ENCODE peak calls at places on chromosomes 3 and 15, in seven cellular contexts. L is Panc1, F is upper lobe of right lung, S is AG09309, J is cardiac muscle cell, Z is HCT116, A is body of pancreas. X is an unnamed sample.

GRCh38 chr15:67171471-67171870 is 83.0 kb downstream of the AAGAB start:
- DNase-seq in L (no peak), F (no peak), S (no peak), J (no peak), Z (no peak), A (no peak), X (no peak)

GRCh38 chr3:27677554-27677953 is 44.6 kb downstream of the EOMES start:
- DNase-seq in L (no peak), F (no peak), S (peak), J (peak), Z (peak), A (peak), X (no peak)

GRCh38 chr3:126969586-126969985 is 13.3 kb upstream of the PLXNA1 start:
- DNase-seq in L (no peak), F (no peak), S (no peak), J (peak), Z (no peak), A (no peak), X (no peak)

GRCh38 chr3:127652246-127652995 is 20.3 kb upstream of the ABTB1 start:
- DNase-seq in L (peak), F (peak), S (no peak), J (peak), Z (peak), A (peak), X (peak)

GRCh38 chr3:39096775-39097174 is 10.7 kb downstream of the GORASP1 start:
- DNase-seq in L (no peak), F (no peak), S (no peak), J (peak), Z (no peak), A (peak), X (no peak)

GRCh38 chr3:66938338-66938963 is 59.7 kb upstream of the KBTBD8 start:
- DNase-seq in L (peak), F (no peak), S (peak), J (peak), Z (peak), A (peak), X (peak)

GRCh38 chr3:55556622-55557531 is 69.8 kb upstream of the WNT5A start:
- DNase-seq in L (no peak), F (no peak), S (no peak), J (peak), Z (no peak), A (no peak), X (no peak)

GRCh38 chr3:128326051-128326823 is 140.5 kb downstream of the DNAJB8 start:
- DNase-seq in L (no peak), F (no peak), S (no peak), J (no peak), Z (no peak), A (no peak), X (no peak)

GRCh38 chr3:63877737-63878393 is 14.2 kb downstream of the ATXN7 start:
- DNase-seq in L (no peak), F (no peak), S (no peak), J (no peak), Z (no peak), A (no peak), X (no peak)

GRCh38 chr3:13025778-13026518 is 47.3 kb downstream of the IQSEC1 start:
- DNase-seq in L (no peak), F (peak), S (no peak), J (no peak), Z (no peak), A (no peak), X (no peak)

GRCh38 chr15:31016446-31016915 is 25.1 kb upstream of the MTMR10 start:
- DNase-seq in L (no peak), F (no peak), S (peak), J (peak), Z (no peak), A (no peak), X (no peak)

GRCh38 chr15:22871481-22872076 is 33.1 kb downstream of the NIPA2 start:
- DNase-seq in L (no peak), F (no peak), S (no peak), J (no peak), Z (no peak), A (no peak), X (no peak)

GRCh38 chr15:83305696-83306291 is 21.3 kb upstream of the BNC1 start:
- DNase-seq in L (no peak), F (peak), S (no peak), J (peak), Z (no peak), A (peak), X (no peak)

GRCh38 chr3:97981886-97982285 is 9.7 kb upstream of the RIOX2 start:
- DNase-seq in L (no peak), F (no peak), S (no peak), J (peak), Z (no peak), A (no peak), X (peak)

GRCh38 chr3:175598740-175599139 is 739.6 kb downstream of the NAALADL2 start:
- DNase-seq in L (no peak), F (no peak), S (no peak), J (no peak), Z (no peak), A (no peak), X (no peak)

GRCh38 chr15:90004671-90005070 is 3.5 kb downstream of the ZNF710 start:
- DNase-seq in L (peak), F (no peak), S (peak), J (peak), Z (no peak), A (peak), X (peak)

GRCh38 chr15:33007295-33007855 is 187.1 kb downstream of the FMN1 start:
- DNase-seq in L (no peak), F (no peak), S (no peak), J (peak), Z (peak), A (peak), X (no peak)

DNA sequence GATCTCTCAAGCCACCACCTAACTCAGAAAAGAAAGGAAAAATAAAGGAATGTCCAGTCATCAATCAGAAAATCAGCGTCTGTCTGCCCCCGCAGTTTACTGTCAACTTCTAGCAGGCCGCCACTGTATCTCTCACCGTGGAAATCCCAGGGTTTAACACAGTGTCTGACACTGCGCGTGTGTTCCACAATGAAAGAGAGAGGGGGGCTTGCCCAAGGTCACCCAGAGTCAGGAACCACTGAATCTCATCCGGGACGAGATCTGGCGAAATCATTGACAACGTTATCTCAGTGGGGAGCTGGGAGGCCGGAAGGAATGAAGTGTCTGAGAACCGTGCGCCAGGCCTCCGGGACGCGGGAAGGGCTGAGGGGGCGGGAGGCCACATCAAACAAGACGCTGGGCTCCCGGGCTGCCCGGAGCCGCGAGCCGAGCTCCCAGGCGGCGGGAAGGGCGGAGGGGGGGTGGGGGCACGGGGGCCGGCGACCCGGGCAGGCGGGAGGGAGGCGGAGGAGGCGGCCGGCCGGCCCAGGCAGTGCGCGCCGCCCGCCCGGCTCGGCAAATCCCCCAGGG is 2.2 kb upstream of the HES1 start:
- DNase-seq in L (no peak), F (peak), S (no peak), J (peak), Z (no peak), A (peak), X (no peak)
- H3K4me3 ChIP-seq in L (peak), F (peak), S (peak), J (peak), Z (peak), A (no peak), X (no peak)

GRCh38 chr15:74633781-74634180 is 18.1 kb downstream of the CLK3 start:
- DNase-seq in L (no peak), F (no peak), S (no peak), J (no peak), Z (no peak), A (no peak), X (no peak)
- TF ChIP-seq CTCF in L (peak), F (no peak), S (no peak), J (no peak), Z (no peak), A (no peak), X (no peak)

GRCh38 chr3:155743616-155744015 is 1.3 kb downstream of the PLCH1 start:
- DNase-seq in L (no peak), F (no peak), S (no peak), J (no peak), Z (no peak), A (no peak), X (no peak)
- H3K4me3 ChIP-seq in L (peak), F (peak), S (peak), J (peak), Z (peak), A (peak), X (peak)

GRCh38 chr3:31767920-31768319 is 213.1 kb downstream of the OSBPL10 start:
- DNase-seq in L (no peak), F (no peak), S (no peak), J (no peak), Z (no peak), A (no peak), X (no peak)
- TF ChIP-seq CTCF in L (no peak), F (no peak), S (no peak), J (no peak), Z (no peak), A (no peak), X (no peak)

GRCh38 chr15:96460106-96460505 is 129.6 kb downstream of the NR2F2 start:
- DNase-seq in L (no peak), F (no peak), S (no peak), J (no peak), Z (no peak), A (no peak), X (no peak)

GRCh38 chr15:96463376-96463775 is 132.9 kb downstream of the NR2F2 start:
- DNase-seq in L (no peak), F (no peak), S (no peak), J (no peak), Z (no peak), A (no peak), X (no peak)

GRCh38 chr15:96462768-96463167 is 132.3 kb downstream of the NR2F2 start:
- DNase-seq in L (no peak), F (no peak), S (no peak), J (peak), Z (no peak), A (no peak), X (no peak)

DNA sequence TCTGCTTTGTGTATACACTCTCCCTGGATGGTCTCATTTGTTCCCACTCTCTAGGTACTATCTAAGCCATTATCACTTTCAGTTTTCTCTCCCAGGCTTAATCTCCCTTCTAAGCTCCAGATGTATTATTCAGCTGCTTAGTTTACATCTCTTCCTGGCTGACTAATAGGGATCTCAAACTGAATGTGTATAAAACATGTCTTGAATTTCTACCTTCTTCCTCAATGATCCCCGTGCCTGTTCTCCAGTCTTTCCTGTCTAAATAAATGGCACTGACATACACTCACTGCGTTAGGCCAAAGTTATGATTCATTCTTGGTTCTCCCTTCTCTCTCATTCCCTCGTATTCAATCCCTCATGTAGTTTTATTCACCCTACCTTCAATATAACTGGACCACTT is 127.4 kb downstream of the NR2F2 start:
- DNase-seq in L (no peak), F (no peak), S (no peak), J (no peak), Z (no peak), A (no peak), X (no peak)
- H3K4me3 ChIP-seq in L (no peak), F (no peak), S (no peak), J (no peak), Z (no peak), A (no peak), X (no peak)

DNA sequence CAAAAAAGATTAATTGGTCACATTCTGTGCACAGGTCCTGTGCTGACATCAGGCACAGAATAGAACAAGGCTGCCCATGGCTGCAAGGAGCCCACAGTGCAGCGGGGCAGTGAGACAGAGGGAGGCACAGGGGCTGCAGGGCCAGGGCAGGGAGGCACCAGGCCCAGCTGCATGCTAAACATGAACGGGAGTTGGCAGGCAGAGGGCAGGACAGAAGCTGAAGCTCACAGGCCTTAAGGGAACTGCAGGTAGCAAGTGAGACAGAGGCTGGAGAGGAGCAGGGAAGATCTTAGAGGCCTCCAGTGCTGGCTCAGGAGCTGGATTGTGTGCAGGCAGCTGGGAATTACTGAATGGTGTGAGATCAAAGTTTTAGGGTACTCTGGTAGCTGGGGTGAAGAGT is 26.2 kb downstream of the IDH3A start:
- DNase-seq in L (no peak), F (no peak), S (no peak), J (no peak), Z (no peak), A (no peak), X (no peak)
- TF ChIP-seq CTCF in L (no peak), F (no peak), S (no peak), J (no peak), Z (no peak), A (no peak), X (no peak)

DNA sequence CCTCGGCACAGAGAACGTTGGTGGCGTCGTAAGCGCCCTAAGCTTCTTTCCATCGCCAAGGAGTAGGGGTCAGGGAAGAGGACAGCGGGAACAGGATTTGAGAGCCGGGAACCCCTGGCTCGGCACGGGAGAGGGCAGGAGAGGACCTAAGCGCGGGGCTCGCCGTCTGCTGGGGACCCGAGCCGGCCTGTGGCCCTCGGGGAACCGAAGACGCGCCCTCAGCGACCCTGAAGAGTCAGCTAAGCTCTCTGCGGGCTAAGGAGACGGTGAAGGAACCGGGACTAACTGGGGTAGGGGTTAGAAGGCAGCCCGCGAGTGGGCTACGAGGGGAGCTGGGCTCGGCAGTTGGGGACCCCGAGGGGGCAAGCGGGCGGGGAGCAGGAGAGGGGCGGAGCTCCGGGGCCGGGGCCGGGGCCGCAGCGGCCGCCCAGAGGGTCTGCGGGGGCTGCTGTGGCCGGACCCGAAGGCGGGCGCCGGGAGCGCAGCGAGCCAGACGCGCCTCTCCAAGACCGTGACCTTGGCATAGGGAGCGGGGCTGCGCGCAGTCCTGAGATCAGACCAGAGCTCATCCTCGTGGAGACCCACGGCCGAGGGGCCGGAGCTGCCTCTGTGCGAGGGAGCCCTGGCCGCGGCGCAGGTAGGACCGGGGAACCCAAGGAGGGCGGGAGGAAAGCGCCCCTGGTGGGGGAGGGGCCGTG is 574 bp downstream of the CASR start:
- DNase-seq in L (no peak), F (peak), S (no peak), J (no peak), Z (no peak), A (peak), X (no peak)
- H3K4me3 ChIP-seq in L (peak), F (peak), S (no peak), J (peak), Z (no peak), A (peak), X (peak)

DNA sequence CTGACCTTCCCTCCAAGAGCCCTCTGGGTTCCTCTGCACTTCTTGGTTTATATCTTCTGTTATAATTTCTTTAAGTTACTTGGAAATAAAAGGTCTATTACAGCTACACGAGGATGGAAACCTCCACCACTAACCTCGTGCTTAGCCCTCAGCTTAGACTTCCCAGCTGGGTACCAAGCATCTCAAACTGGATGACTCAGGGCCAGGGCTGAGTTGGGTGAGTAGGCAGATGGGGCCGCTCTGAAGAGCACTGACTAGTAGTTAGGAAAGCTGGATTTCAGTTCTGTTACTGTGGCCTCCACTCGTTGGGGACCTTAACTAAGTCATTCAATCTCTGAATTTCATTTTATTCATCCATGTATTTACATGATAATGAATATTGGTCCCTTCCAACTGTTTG is 1036.6 kb downstream of the IGSF11 start:
- DNase-seq in L (no peak), F (no peak), S (no peak), J (no peak), Z (no peak), A (no peak), X (no peak)
- TF ChIP-seq CTCF in L (no peak), F (no peak), S (no peak), J (no peak), Z (no peak), A (no peak), X (no peak)

GRCh38 chr3:46884427-46884826 is 6.9 kb downstream of the PTH1R start:
- DNase-seq in L (no peak), F (no peak), S (no peak), J (no peak), Z (no peak), A (no peak), X (no peak)
- H3K4me3 ChIP-seq in L (no peak), F (peak), S (no peak), J (peak), Z (no peak), A (no peak), X (no peak)

DNA sequence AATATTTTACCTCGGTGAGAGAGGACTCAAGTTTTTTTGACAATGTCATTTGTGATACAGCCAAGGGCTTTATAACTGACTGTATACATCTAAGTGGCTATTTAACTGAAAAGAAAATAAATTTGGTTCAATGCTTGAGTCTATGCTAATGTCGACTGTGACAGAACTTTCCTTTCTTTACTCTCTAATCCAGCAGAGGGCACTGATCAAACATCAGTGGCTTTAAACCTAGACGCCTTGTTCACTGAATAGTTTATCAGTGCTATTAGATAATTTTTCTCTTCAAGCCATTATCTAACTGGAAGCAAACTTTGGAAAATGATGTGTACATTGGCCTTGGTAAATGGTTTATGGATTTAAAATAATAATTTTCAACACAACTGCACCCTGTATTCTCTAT is 285.1 kb downstream of the CHL1 start:
- DNase-seq in L (no peak), F (no peak), S (no peak), J (peak), Z (no peak), A (no peak), X (peak)
- TF ChIP-seq CTCF in L (peak), F (peak), S (no peak), J (peak), Z (no peak), A (no peak), X (peak)

X was measured in GM12865.